ENCODE peak calls at places on chromosomes 2 and 18, in four cellular contexts. One of them, this sample, is unnamed.

GRCh38 chr18:10207682-10208081 is 246.8 kb upstream of the APCDD1 start:
- DNase-seq in H9: no peak
- DNase-seq in fibroblast of lung: no peak
- DNase-seq in mesendoderm: no peak
- DNase-seq in this sample: no peak

GRCh38 chr2:108594132-108594981 is 60.1 kb downstream of the LIMS1 start:
- DNase-seq in mesendoderm: peak
- DNase-seq in fibroblast of lung: peak
- DNase-seq in H9: no peak
- DNase-seq in this sample: no peak

GRCh38 chr2:69960821-69961220 is 610 bp downstream of the ASPRV1 start:
- DNase-seq in H9: peak
- DNase-seq in fibroblast of lung: no peak
- DNase-seq in mesendoderm: no peak
- DNase-seq in this sample: no peak

GRCh38 chr2:86194751-86195054 is 559 bp downstream of the IMMT start:
- DNase-seq in H9: peak
- DNase-seq in mesendoderm: no peak
- DNase-seq in fibroblast of lung: no peak
- DNase-seq in this sample: peak

GRCh38 chr2:189362283-189362682 is 79.0 kb upstream of the WDR75 start:
- DNase-seq in H9: no peak
- DNase-seq in fibroblast of lung: peak
- DNase-seq in mesendoderm: no peak
- DNase-seq in this sample: no peak

GRCh38 chr2:182715121-182715895 is 749 bp upstream of the DNAJC10 start:
- DNase-seq in H9: no peak
- DNase-seq in mesendoderm: no peak
- DNase-seq in fibroblast of lung: peak
- DNase-seq in this sample: no peak

GRCh38 chr18:11997466-11997865 is 16.2 kb downstream of the IMPA2 start:
- DNase-seq in fibroblast of lung: no peak
- DNase-seq in H9: no peak
- DNase-seq in mesendoderm: no peak
- DNase-seq in this sample: no peak

GRCh38 chr2:157592374-157592773 is 36.3 kb downstream of the ACVR1C start:
- DNase-seq in H9: no peak
- DNase-seq in fibroblast of lung: no peak
- DNase-seq in mesendoderm: no peak
- DNase-seq in this sample: no peak

GRCh38 chr18:68847219-68847860 is 49.5 kb downstream of the CCDC102B start:
- DNase-seq in H9: no peak
- DNase-seq in fibroblast of lung: peak
- DNase-seq in mesendoderm: peak
- DNase-seq in this sample: no peak

GRCh38 chr2:239763433-239764097 is 261.6 kb downstream of the NDUFA10 start:
- DNase-seq in H9: peak
- DNase-seq in fibroblast of lung: no peak
- DNase-seq in mesendoderm: peak
- DNase-seq in this sample: no peak

GRCh38 chr2:179936654-179937053 is 70.4 kb downstream of the CWC22 start:
- DNase-seq in mesendoderm: peak
- DNase-seq in H9: peak
- DNase-seq in fibroblast of lung: peak
- DNase-seq in this sample: peak

GRCh38 chr2:135820003-135820618 is 16.9 kb downstream of the LCT start:
- DNase-seq in H9: no peak
- DNase-seq in fibroblast of lung: no peak
- DNase-seq in mesendoderm: no peak
- DNase-seq in this sample: no peak

GRCh38 chr2:200308001-200308400 is 1.5 kb downstream of the SPATS2L start:
- DNase-seq in mesendoderm: no peak
- DNase-seq in fibroblast of lung: peak
- DNase-seq in H9: no peak
- DNase-seq in this sample: no peak

GRCh38 chr2:31287681-31288080 is 53.7 kb downstream of the EHD3 start:
- DNase-seq in mesendoderm: peak
- DNase-seq in H9: no peak
- DNase-seq in fibroblast of lung: no peak
- DNase-seq in this sample: no peak

GRCh38 chr2:120305296-120305695 is 40.6 kb upstream of the INHBB start:
- DNase-seq in fibroblast of lung: peak
- DNase-seq in H9: no peak
- DNase-seq in mesendoderm: peak
- DNase-seq in this sample: no peak

GRCh38 chr2:228938629-228939028 is 332.5 kb downstream of the PID1 start:
- DNase-seq in fibroblast of lung: peak
- DNase-seq in mesendoderm: no peak
- DNase-seq in H9: no peak
- DNase-seq in this sample: no peak

GRCh38 chr18:34976899-34977786 is 64.1 kb upstream of the MAPRE2 start:
- DNase-seq in fibroblast of lung: peak
- DNase-seq in H9: peak
- DNase-seq in mesendoderm: peak
- DNase-seq in this sample: peak

GRCh38 chr2:102368461-102369109 is 13.0 kb downstream of the IL18R1 start:
- DNase-seq in fibroblast of lung: no peak
- DNase-seq in mesendoderm: no peak
- DNase-seq in H9: no peak
- DNase-seq in this sample: no peak

GRCh38 chr2:98632351-98632750 is 24.0 kb downstream of the UNC50 start:
- DNase-seq in H9: no peak
- DNase-seq in fibroblast of lung: no peak
- DNase-seq in mesendoderm: no peak
- DNase-seq in this sample: no peak

GRCh38 chr2:98634406-98635092 is 26.2 kb downstream of the UNC50 start:
- DNase-seq in H9: peak
- DNase-seq in mesendoderm: peak
- DNase-seq in fibroblast of lung: peak
- DNase-seq in this sample: no peak

GRCh38 chr2:98637401-98638144 is 29.2 kb downstream of the UNC50 start:
- DNase-seq in mesendoderm: no peak
- DNase-seq in H9: no peak
- DNase-seq in fibroblast of lung: no peak
- DNase-seq in this sample: no peak
- H3K27ac ChIP-seq in mesendoderm: no peak
- H3K27ac ChIP-seq in H9: no peak
- H3K27ac ChIP-seq in fibroblast of lung: no peak
- H3K27ac ChIP-seq in this sample: no peak

DNA sequence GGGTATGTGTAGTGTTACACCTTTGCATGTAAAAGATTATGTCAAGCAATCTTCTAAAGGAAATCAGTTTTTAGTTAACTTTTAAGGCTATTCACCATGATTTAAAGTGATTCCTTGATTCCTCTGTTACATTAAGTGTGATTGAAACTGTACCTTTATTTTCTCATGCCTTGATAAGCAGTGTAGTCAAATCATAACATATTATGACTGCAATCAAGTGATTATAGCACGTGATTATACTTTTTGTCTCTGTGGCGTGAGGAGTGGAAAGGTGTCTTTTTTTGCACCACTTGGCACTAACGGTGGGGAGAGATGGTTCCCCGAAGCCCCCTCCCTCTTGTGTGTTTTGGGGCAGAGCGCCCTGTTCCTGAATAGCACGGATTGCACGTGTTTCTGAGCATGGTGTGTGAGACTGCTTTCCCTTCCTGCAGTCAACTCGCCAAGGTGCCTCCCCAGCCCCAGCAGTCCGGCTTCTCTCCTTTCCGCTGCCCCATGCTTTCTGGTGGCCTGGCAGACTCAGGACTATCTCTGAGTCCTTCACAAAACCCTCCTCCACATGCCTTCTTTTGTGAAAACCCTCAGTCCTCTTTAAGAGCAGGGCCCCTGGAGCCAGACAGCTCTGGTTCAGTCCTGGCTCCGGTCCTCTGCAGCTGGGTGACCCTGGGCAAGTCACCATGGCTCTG is 68.4 kb downstream of the AGAP1 start:
- DNase-seq in fibroblast of lung: no peak
- DNase-seq in mesendoderm: no peak
- DNase-seq in H9: no peak
- DNase-seq in this sample: no peak
- H3K9ac ChIP-seq in fibroblast of lung: no peak
- H3K9ac ChIP-seq in mesendoderm: no peak
- H3K9ac ChIP-seq in H9: no peak
- H3K9ac ChIP-seq in this sample: no peak

GRCh38 chr2:53994735-53995538 is 24.1 kb upstream of the PSME4 start:
- DNase-seq in fibroblast of lung: no peak
- DNase-seq in mesendoderm: no peak
- DNase-seq in H9: no peak
- DNase-seq in this sample: no peak
- H3K27ac ChIP-seq in fibroblast of lung: no peak
- H3K27ac ChIP-seq in mesendoderm: no peak
- H3K27ac ChIP-seq in H9: no peak
- H3K27ac ChIP-seq in this sample: no peak

GRCh38 chr2:11829947-11830707 is 83.7 kb downstream of the LPIN1 start:
- DNase-seq in mesendoderm: peak
- DNase-seq in H9: peak
- DNase-seq in fibroblast of lung: peak
- DNase-seq in this sample: peak

GRCh38 chr2:11827547-11827946 is 81.1 kb downstream of the LPIN1 start:
- DNase-seq in fibroblast of lung: no peak
- DNase-seq in H9: no peak
- DNase-seq in mesendoderm: no peak
- DNase-seq in this sample: no peak

GRCh38 chr2:11828933-11829323 is 82.5 kb downstream of the LPIN1 start:
- DNase-seq in H9: no peak
- DNase-seq in fibroblast of lung: no peak
- DNase-seq in mesendoderm: no peak
- DNase-seq in this sample: no peak

GRCh38 chr2:11830708-11831301 is 84.4 kb downstream of the LPIN1 start:
- DNase-seq in fibroblast of lung: no peak
- DNase-seq in H9: no peak
- DNase-seq in mesendoderm: no peak
- DNase-seq in this sample: no peak

GRCh38 chr2:11829324-11829946 is 83.0 kb downstream of the LPIN1 start:
- DNase-seq in fibroblast of lung: peak
- DNase-seq in mesendoderm: peak
- DNase-seq in H9: peak
- DNase-seq in this sample: peak
- H3K9ac ChIP-seq in fibroblast of lung: no peak
- H3K9ac ChIP-seq in mesendoderm: peak
- H3K9ac ChIP-seq in H9: no peak
- H3K9ac ChIP-seq in this sample: no peak

This sample was measured in colonic mucosa.